ENCODE peak calls at places on chromosomes 2 and 18, in four cellular contexts. V, F, J and Y are unnamed samples.

GRCh38 chr18:79950440-79951341 is 762 bp downstream of the SLC66A2 start:
- DNase-seq in V (no peak), J (no peak), F (peak; percentile 38), Y (peak; percentile 74)

GRCh38 chr18:75923169-75923568 is 495.7 kb upstream of the SMIM21 start:
- DNase-seq in J (peak; percentile 75), F (no peak), V (peak; percentile 38), Y (peak; percentile 16)

GRCh38 chr18:24846133-24846532 is 385.7 kb downstream of the HRH4 start:
- DNase-seq in V (no peak), J (no peak), F (peak; percentile 5), Y (no peak)

GRCh38 chr2:151459368-151459767 is 49.7 kb downstream of the RIF1 start:
- DNase-seq in J (no peak), V (no peak), F (no peak), Y (peak; percentile 67)

GRCh38 chr2:136917281-136917680 is 151.9 kb downstream of the THSD7B start:
- DNase-seq in J (no peak), F (no peak), V (no peak), Y (no peak)

GRCh38 chr2:215572341-215572848 is 136.5 kb upstream of the FN1 start:
- DNase-seq in F (peak; percentile 11), J (no peak), V (no peak), Y (no peak)

GRCh38 chr2:98794214-98794810 is 63.4 kb upstream of the MGAT4A start:
- DNase-seq in F (no peak), J (no peak), V (no peak), Y (peak; percentile 9)

GRCh38 chr2:171390941-171391516 is 42.8 kb downstream of the METTL8 start:
- DNase-seq in J (no peak), V (no peak), F (no peak), Y (peak; percentile 59)

GRCh38 chr2:225893151-225893550 is 493.6 kb downstream of the NYAP2 start:
- DNase-seq in J (no peak), V (no peak), F (no peak), Y (no peak)

GRCh38 chr2:224802407-224802806 is 86.2 kb upstream of the CCDC195 start:
- DNase-seq in F (no peak), J (no peak), V (no peak), Y (no peak)

GRCh38 chr2:129849559-129850160 is 129.8 kb upstream of the RAB6C start:
- DNase-seq in V (no peak), J (no peak), F (peak; percentile 67), Y (peak; percentile 91)

GRCh38 chr2:225428360-225428759 is 28.9 kb downstream of the NYAP2 start:
- DNase-seq in J (no peak), V (no peak), F (no peak), Y (no peak)

GRCh38 chr2:124180635-124181034 is 155.5 kb downstream of the CNTNAP5 start:
- DNase-seq in F (no peak), V (no peak), J (no peak), Y (no peak)

GRCh38 chr2:64137567-64137966 is 6.7 kb downstream of the PELI1 start:
- DNase-seq in J (no peak), F (no peak), V (no peak), Y (no peak)

GRCh38 chr18:773980-774624 is 37.9 kb downstream of the YES1 start:
- DNase-seq in F (no peak), J (no peak), V (no peak), Y (no peak)

GRCh38 chr18:774811-775210 is 37.2 kb downstream of the YES1 start:
- DNase-seq in V (no peak), J (no peak), F (peak; percentile 72), Y (no peak)

GRCh38 chr18:766550-766860 is 45.5 kb downstream of the YES1 start:
- DNase-seq in F (no peak), J (no peak), V (no peak), Y (no peak)

GRCh38 chr18:767084-767882 is 44.8 kb downstream of the YES1 start:
- DNase-seq in J (no peak), V (no peak), F (no peak), Y (no peak)

GRCh38 chr18:770583-770961 is 41.5 kb downstream of the YES1 start:
- DNase-seq in V (no peak), J (no peak), F (no peak), Y (peak; percentile 44)
- H3K9me3 ChIP-seq in V (no peaks in the 10 kb centered on the region), J (no peaks in the 10 kb centered on the region), F (no peaks in the 10 kb centered on the region), Y (no peaks in the 10 kb centered on the region)

GRCh38 chr2:85947593-85947992 is 58.8 kb upstream of the ST3GAL5 start:
- DNase-seq in J (no peak), F (no peak), V (no peak), Y (no peak)
- H3K9me3 ChIP-seq in J (peaks cover 17% of the 10 kb centered on the region), F (no peaks in the 10 kb centered on the region), V (no peaks in the 10 kb centered on the region), Y (peaks cover 12% of the 10 kb centered on the region)

GRCh38 chr18:9495916-9496540 is 20.7 kb downstream of the RALBP1 start:
- DNase-seq in V (no peak), F (no peak), J (no peak), Y (no peak)

GRCh38 chr18:9494778-9495302 is 19.5 kb downstream of the RALBP1 start:
- DNase-seq in F (no peak), V (no peak), J (no peak), Y (no peak)

GRCh38 chr18:9495465-9495864 is 20.2 kb downstream of the RALBP1 start:
- DNase-seq in F (no peak), J (no peak), V (no peak), Y (no peak)
- H3K9me3 ChIP-seq in F (no peaks in the 10 kb centered on the region), J (peaks cover 3% of the 10 kb centered on the region), V (no peaks in the 10 kb centered on the region), Y (no peaks in the 10 kb centered on the region)

GRCh38 chr18:4677006-4677405 is 221.9 kb upstream of the DLGAP1 start:
- DNase-seq in J (no peak), V (no peak), F (no peak), Y (no peak)

DNA sequence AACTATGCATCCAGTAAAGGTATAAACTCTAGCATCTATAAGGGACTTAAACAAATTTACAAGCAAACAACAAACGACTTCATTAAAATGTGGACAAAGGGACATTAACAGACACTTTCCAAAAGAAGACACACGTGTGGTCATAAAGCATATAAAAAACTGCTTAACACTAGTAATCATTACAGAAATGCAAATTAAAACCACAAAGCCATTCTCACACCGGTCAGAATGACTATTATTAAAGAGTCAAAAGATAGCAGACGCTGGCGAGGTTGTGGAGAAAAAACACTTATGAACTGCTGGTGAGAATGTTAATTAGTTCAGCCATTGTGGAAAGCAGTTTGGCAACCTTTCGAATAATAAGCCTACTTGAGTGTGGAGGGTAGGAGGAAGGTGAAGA is 217.0 kb upstream of the DLGAP1 start:
- DNase-seq in J (no peak), F (no peak), V (no peak), Y (no peak)
- H3K9me3 ChIP-seq in J (peaks cover 58% of the 10 kb centered on the region), F (no peaks in the 10 kb centered on the region), V (no peaks in the 10 kb centered on the region), Y (peaks cover 40% of the 10 kb centered on the region)

GRCh38 chr2:6215053-6215452 is 522.9 kb downstream of the SOX11 start:
- DNase-seq in F (no peak), V (no peak), J (no peak), Y (no peak)
- H3K9me3 ChIP-seq in F (no peaks in the 10 kb centered on the region), V (no peaks in the 10 kb centered on the region), J (no peaks in the 10 kb centered on the region), Y (no peaks in the 10 kb centered on the region)

GRCh38 chr2:222295368-222296041 is 3.3 kb downstream of the PAX3 start:
- DNase-seq in V (no peak), F (no peak), J (no peak), Y (peak; percentile 66)
- H3K9me3 ChIP-seq in V (no peaks in the 10 kb centered on the region), F (no peaks in the 10 kb centered on the region), J (no peaks in the 10 kb centered on the region), Y (peaks cover 18% of the 10 kb centered on the region)

DNA sequence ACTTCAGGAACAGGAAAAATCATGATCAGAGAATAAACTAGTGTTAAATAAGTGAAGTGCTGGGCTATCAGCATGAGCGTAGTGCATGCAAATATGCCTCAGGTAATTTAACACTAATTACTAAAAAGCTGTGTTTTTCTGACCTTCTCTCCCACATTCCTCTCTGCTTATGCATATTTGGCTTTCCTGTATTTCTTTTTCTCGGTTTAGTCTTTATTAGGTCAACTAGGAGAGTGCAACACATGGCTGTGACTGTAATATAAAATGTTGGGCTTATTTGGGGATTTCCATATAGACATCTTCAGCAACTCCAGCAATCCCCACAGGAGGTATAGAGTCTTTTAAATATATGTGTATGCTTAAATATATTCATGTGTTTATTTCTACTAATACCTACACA is 359.7 kb upstream of the RGPD4 start:
- DNase-seq in F (no peak), J (no peak), V (no peak), Y (no peak)
- H3K9me3 ChIP-seq in F (no peaks in the 10 kb centered on the region), J (no peaks in the 10 kb centered on the region), V (no peaks in the 10 kb centered on the region), Y (no peaks in the 10 kb centered on the region)